ENCODE peak calls at places on chromosomes 12 and 14, in nine cellular contexts. T, I, G, Z, J, C, Q, D and H are unnamed samples.

GRCh38 chr12:47781479-47782371 is 8.7 kb downstream of the SLC48A1 start:
- DNase-seq in J (no peak), G (no peak), C (no peak), I (no peak), D (peak), Q (no peak), Z (no peak), T (no peak), H (no peak)

GRCh38 chr12:132259364-132259871 is 70.0 kb downstream of the GALNT9 start:
- DNase-seq in D (peak), Z (no peak), C (no peak), I (no peak), G (no peak), T (no peak), Q (no peak), J (no peak), H (no peak)

GRCh38 chr12:79933580-79934264 is 1.2 kb downstream of the PPP1R12A start:
- DNase-seq in I (peak), G (peak), J (peak), Z (peak), C (no peak), T (peak), Q (peak), D (no peak), H (peak)

GRCh38 chr14:58878740-58879139 is 241.0 kb downstream of the DACT1 start:
- DNase-seq in Q (no peak), C (no peak), Z (no peak), G (no peak), T (no peak), J (peak), D (no peak), I (peak), H (no peak)

GRCh38 chr12:27607611-27608010 is 83.6 kb downstream of the PPFIBP1 start:
- DNase-seq in D (no peak), T (no peak), G (no peak), J (no peak), I (no peak), Z (no peak), Q (no peak), C (no peak), H (no peak)

GRCh38 chr14:90405101-90405500 is 8.3 kb downstream of the CALM1 start:
- DNase-seq in T (no peak), G (no peak), Z (no peak), I (no peak), Q (no peak), J (no peak), D (no peak), C (no peak), H (no peak)

GRCh38 chr12:15168279-15168678 is 52.9 kb downstream of the RERG start:
- DNase-seq in J (no peak), I (no peak), G (no peak), T (peak), C (no peak), Z (no peak), Q (no peak), D (no peak), H (no peak)

GRCh38 chr12:108804361-108804949 is 52.9 kb downstream of the SSH1 start:
- DNase-seq in Z (peak), D (no peak), Q (no peak), J (peak), I (peak), C (no peak), T (peak), G (peak), H (peak)

GRCh38 chr12:126768517-126768916 is 1498.5 kb upstream of the TMEM132C start:
- DNase-seq in Q (no peak), T (no peak), G (no peak), D (no peak), Z (no peak), J (no peak), C (no peak), I (no peak), H (no peak)

GRCh38 chr14:50667491-50668007 is 557 bp downstream of the SAV1 start:
- DNase-seq in I (no peak), J (no peak), D (no peak), G (no peak), Z (peak), T (no peak), C (no peak), Q (peak), H (peak)

GRCh38 chr12:31325524-31325875 is 450 bp downstream of the SINHCAF start:
- DNase-seq in D (peak), Q (peak), Z (peak), J (no peak), I (no peak), G (no peak), T (no peak), C (no peak), H (no peak)

GRCh38 chr12:9798008-9798619 is 29.2 kb upstream of the KLRF1 start:
- DNase-seq in D (no peak), J (peak), T (peak), G (peak), I (peak), Q (peak), Z (peak), C (peak), H (peak)

GRCh38 chr12:49296836-49297694 is 2.1 kb downstream of the PRPH start:
- DNase-seq in I (no peak), C (no peak), D (peak), Z (peak), J (no peak), G (peak), T (no peak), Q (peak), H (peak)

GRCh38 chr12:10069099-10069498 is 29.7 kb downstream of the CLEC1A start:
- DNase-seq in T (peak), G (no peak), Q (no peak), D (no peak), I (peak), C (no peak), J (peak), Z (no peak), H (no peak)

GRCh38 chr12:121709478-121709890 is 3.1 kb upstream of the TMEM120B start:
- DNase-seq in J (peak), G (no peak), T (peak), Z (no peak), I (peak), C (no peak), Q (no peak), D (no peak), H (peak)

GRCh38 chr12:93137656-93138612 is 208.8 kb upstream of the EEA1 start:
- DNase-seq in Q (no peak), T (peak), Z (no peak), C (no peak), J (peak), I (peak), D (no peak), G (no peak), H (no peak)

GRCh38 chr12:188910-189621 is 24.9 kb downstream of the SLC6A12 start:
- DNase-seq in G (peak), I (peak), D (no peak), T (peak), Z (no peak), Q (peak), J (peak), C (no peak), H (peak)

GRCh38 chr14:73173092-73173735 is 36.9 kb downstream of the PSEN1 start:
- DNase-seq in C (no peak), G (peak), T (peak), I (peak), Z (no peak), Q (peak), D (no peak), J (peak), H (no peak)

GRCh38 chr12:109099426-109100020 is 2.1 kb downstream of the UNG start:
- DNase-seq in D (no peak), T (peak), G (no peak), Q (peak), I (no peak), J (no peak), C (no peak), Z (no peak), H (no peak)

GRCh38 chr14:95052016-95052585 is 105.2 kb downstream of the DICER1 start:
- DNase-seq in T (no peak), D (no peak), J (no peak), C (no peak), Z (no peak), Q (no peak), G (no peak), I (no peak), H (peak)

GRCh38 chr14:24204163-24205146 is 1.0 kb upstream of the TSSK4 start:
- DNase-seq in Z (no peak), C (no peak), T (no peak), Q (no peak), J (no peak), G (no peak), D (no peak), I (no peak), H (no peak)

GRCh38 chr12:50400104-50400637 is 514 bp upstream of the LARP4 start:
- DNase-seq in Z (no peak), G (no peak), C (no peak), D (no peak), Q (peak), J (no peak), I (no peak), T (no peak), H (no peak)

GRCh38 chr12:7877421-7877820 is 4.7 kb upstream of the SLC2A14 start:
- DNase-seq in I (no peak), G (no peak), D (no peak), Z (no peak), Q (no peak), J (no peak), C (no peak), T (no peak), H (no peak)

GRCh38 chr12:47188576-47189441 is 109.0 kb upstream of the AMIGO2 start:
- DNase-seq in Z (no peak), G (no peak), I (peak), T (peak), Q (no peak), D (no peak), C (no peak), J (peak), H (no peak)

GRCh38 chr14:71588028-71588427 is 344.2 kb upstream of the RGS6 start:
- DNase-seq in C (no peak), J (peak), I (peak), T (peak), G (no peak), Z (no peak), Q (no peak), D (no peak), H (no peak)

GRCh38 chr12:132153501-132154340 is 9.5 kb downstream of the NOC4L start:
- DNase-seq in T (peak), C (peak), Q (peak), J (peak), G (peak), D (peak), I (peak), Z (peak), H (peak)

GRCh38 chr14:40362856-40363255 is 930.6 kb upstream of the FBXO33 start:
- DNase-seq in C (no peak), Q (no peak), J (no peak), T (no peak), Z (no peak), G (peak), I (no peak), D (no peak), H (peak)

GRCh38 chr12:114414866-114415524 is 9.1 kb upstream of the TBX5 start:
- DNase-seq in J (peak), D (no peak), Q (no peak), I (peak), T (no peak), C (no peak), Z (no peak), G (no peak), H (peak)

GRCh38 chr12:131142891-131143637 is 189.4 kb downstream of the ADGRD1 start:
- DNase-seq in Q (no peak), J (no peak), I (no peak), Z (no peak), C (no peak), T (no peak), D (no peak), G (no peak), H (no peak)

GRCh38 chr12:79737875-79738718 is 47.3 kb upstream of the PAWR start:
- DNase-seq in C (peak), G (peak), Q (peak), T (peak), I (peak), J (peak), D (no peak), Z (peak), H (peak)

GRCh38 chr14:101980700-101981099 is 16.3 kb downstream of the DYNC1H1 start:
- DNase-seq in T (peak), Q (no peak), C (peak), G (no peak), Z (no peak), D (no peak), I (peak), J (peak), H (no peak)

GRCh38 chr14:22794533-22794932 is 20.7 kb downstream of the SLC7A7 start:
- DNase-seq in T (no peak), Z (no peak), C (peak), G (no peak), Q (no peak), J (no peak), D (no peak), I (no peak), H (no peak)

GRCh38 chr12:14048949-14049545 is 67.6 kb upstream of the GRIN2B start:
- DNase-seq in T (no peak), C (no peak), G (no peak), I (no peak), Z (no peak), Q (no peak), J (no peak), D (no peak), H (no peak)

GRCh38 chr12:32139064-32139421 is 32.4 kb downstream of the BICD1 start:
- DNase-seq in I (peak), C (peak), Q (peak), T (peak), J (peak), G (peak), D (no peak), Z (peak), H (peak)

GRCh38 chr14:103149847-103150246 is 26.6 kb downstream of the TNFAIP2 start:
- DNase-seq in Z (no peak), J (no peak), D (no peak), T (no peak), C (no peak), Q (no peak), G (no peak), I (no peak), H (no peak)

GRCh38 chr14:35261774-35262173 is 30.4 kb upstream of the PSMA6 start:
- DNase-seq in D (no peak), I (peak), Z (no peak), C (no peak), Q (no peak), T (peak), G (no peak), J (peak), H (no peak)

GRCh38 chr12:60930146-60930545 is 1330.1 kb upstream of the USP15 start:
- DNase-seq in T (no peak), J (no peak), G (no peak), Q (no peak), I (no peak), D (no peak), C (no peak), Z (no peak), H (no peak)

GRCh38 chr12:122669397-122670070 is 33.6 kb downstream of the HCAR2 start:
- DNase-seq in T (peak), D (no peak), I (peak), G (no peak), Z (no peak), C (no peak), J (peak), Q (no peak), H (no peak)

GRCh38 chr12:16150290-16150689 is 127.2 kb downstream of the SLC15A5 start:
- DNase-seq in C (no peak), G (no peak), T (no peak), J (no peak), Q (no peak), D (no peak), I (no peak), Z (no peak), H (no peak)

GRCh38 chr14:65421201-65421981 is 8.9 kb downstream of the FUT8 start:
- DNase-seq in G (peak), Q (no peak), C (no peak), T (peak), J (peak), I (no peak), Z (no peak), D (no peak), H (no peak)

GRCh38 chr12:22627351-22627750 is 2.4 kb downstream of the ETNK1 start:
- DNase-seq in C (no peak), J (no peak), D (no peak), T (peak), G (no peak), I (peak), Z (no peak), Q (no peak), H (no peak)
- H3K9ac ChIP-seq in C (peak), J (peak), D (peak), T (peak), G (no peak), I (peak), Z (peak), Q (peak), H (peak)

GRCh38 chr12:91098942-91099341 is 12.4 kb downstream of the LUM start:
- DNase-seq in J (peak), Q (no peak), C (no peak), G (no peak), T (peak), I (peak), Z (no peak), D (no peak), H (no peak)
- H3K9ac ChIP-seq in J (no peak), Q (no peak), C (no peak), G (no peak), T (peak), I (no peak), Z (no peak), D (no peak), H (no peak)

GRCh38 chr12:12798480-12798879 is 13.0 kb downstream of the APOLD1 start:
- DNase-seq in G (no peak), D (no peak), I (no peak), T (no peak), Q (no peak), J (no peak), Z (no peak), C (no peak), H (no peak)

GRCh38 chr12:12797789-12798142 is 12.3 kb downstream of the APOLD1 start:
- DNase-seq in Z (no peak), T (no peak), J (no peak), I (no peak), D (no peak), Q (peak), C (no peak), G (no peak), H (no peak)

GRCh38 chr12:12796928-12797788 is 11.7 kb downstream of the APOLD1 start:
- DNase-seq in G (no peak), Q (peak), J (no peak), Z (no peak), D (no peak), I (no peak), T (no peak), C (no peak), H (no peak)

GRCh38 chr12:12794686-12795085 is 9.2 kb downstream of the APOLD1 start:
- DNase-seq in T (no peak), I (no peak), D (no peak), J (no peak), C (no peak), Q (no peak), Z (no peak), G (no peak), H (no peak)

GRCh38 chr12:12796171-12796570 is 10.7 kb downstream of the APOLD1 start:
- DNase-seq in Z (no peak), I (no peak), T (no peak), J (no peak), D (no peak), G (no peak), Q (no peak), C (no peak), H (no peak)
- H3K9ac ChIP-seq in Z (no peak), I (no peak), T (no peak), J (no peak), D (no peak), G (no peak), Q (no peak), C (no peak), H (no peak)

GRCh38 chr12:70451528-70451927 is 85.4 kb downstream of the KCNMB4 start:
- DNase-seq in D (no peak), T (no peak), G (no peak), I (no peak), Q (no peak), Z (no peak), J (no peak), C (no peak), H (no peak)
- H3K9ac ChIP-seq in D (no peak), T (no peak), G (no peak), I (no peak), Q (no peak), Z (no peak), J (no peak), C (no peak), H (no peak)

GRCh38 chr12:119775246-119775895 is 101.7 kb downstream of the CIT start:
- DNase-seq in T (no peak), I (no peak), Q (no peak), D (no peak), Z (no peak), J (no peak), G (no peak), C (no peak), H (peak)
- H3K9ac ChIP-seq in T (no peak), I (no peak), Q (no peak), D (no peak), Z (no peak), J (no peak), G (no peak), C (no peak), H (no peak)

GRCh38 chr14:98137626-98138025 is 1134.4 kb downstream of the BCL11B start:
- DNase-seq in Q (no peak), T (no peak), G (no peak), J (no peak), C (no peak), Z (no peak), D (no peak), I (no peak), H (no peak)

GRCh38 chr14:98138666-98139065 is 1133.3 kb downstream of the BCL11B start:
- DNase-seq in C (no peak), T (no peak), Q (peak), Z (peak), I (peak), D (no peak), J (no peak), G (peak), H (peak)

GRCh38 chr14:98133806-98134205 is 1138.2 kb downstream of the BCL11B start:
- DNase-seq in J (no peak), T (no peak), I (no peak), C (no peak), G (no peak), Q (no peak), Z (no peak), D (no peak), H (no peak)

GRCh38 chr14:98136019-98136418 is 1136.0 kb downstream of the BCL11B start:
- DNase-seq in C (no peak), D (no peak), Z (no peak), J (no peak), T (no peak), G (no peak), I (no peak), Q (no peak), H (peak)

GRCh38 chr14:98136420-98136819 is 1135.6 kb downstream of the BCL11B start:
- DNase-seq in J (no peak), Z (no peak), D (no peak), G (no peak), C (no peak), T (no peak), Q (no peak), I (no peak), H (no peak)
- H3K9ac ChIP-seq in J (no peak), Z (no peak), D (no peak), G (no peak), C (no peak), T (no peak), Q (no peak), I (no peak), H (no peak)

GRCh38 chr12:52022841-52023181 is 16.1 kb downstream of the TAMALIN start:
- DNase-seq in Q (no peak), D (no peak), C (no peak), I (no peak), G (peak), Z (peak), T (no peak), J (no peak), H (peak)

GRCh38 chr12:52023976-52024688 is 17.4 kb downstream of the TAMALIN start:
- DNase-seq in J (no peak), Z (no peak), T (no peak), G (no peak), I (no peak), C (no peak), D (no peak), Q (no peak), H (no peak)

GRCh38 chr12:52025301-52026172 is 18.8 kb downstream of the TAMALIN start:
- DNase-seq in Q (peak), C (peak), Z (peak), T (peak), D (peak), G (peak), I (peak), J (peak), H (peak)

GRCh38 chr12:52020539-52021336 is 14.0 kb downstream of the TAMALIN start:
- DNase-seq in Z (no peak), I (peak), D (peak), J (peak), G (peak), Q (peak), C (no peak), T (peak), H (peak)

GRCh38 chr12:52023182-52023975 is 16.6 kb downstream of the TAMALIN start:
- DNase-seq in G (peak), C (no peak), J (peak), I (peak), T (peak), D (peak), Q (peak), Z (peak), H (peak)
- H3K9ac ChIP-seq in G (no peak), C (no peak), J (no peak), I (peak), T (peak), D (no peak), Q (peak), Z (peak), H (no peak)

DNA sequence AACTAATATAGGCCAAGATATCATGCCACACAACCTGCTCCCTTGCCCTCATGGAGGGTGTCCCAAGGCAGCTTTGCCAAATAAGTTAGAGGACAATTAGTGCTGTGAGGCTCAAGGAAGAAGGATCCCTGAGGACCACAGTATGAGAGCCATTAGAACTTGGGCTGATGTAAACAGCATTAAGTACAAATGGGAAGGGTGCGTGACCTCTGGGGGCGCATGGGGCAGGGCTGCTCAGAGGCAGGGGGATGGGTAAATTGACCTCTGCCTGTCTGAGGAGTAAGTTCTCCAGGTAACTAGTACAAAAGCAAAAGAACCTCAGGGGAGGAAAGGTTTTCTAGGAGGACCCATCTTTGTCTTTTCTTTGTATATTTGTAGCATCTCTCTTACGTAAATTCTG is 16.2 kb upstream of the VWF start:
- DNase-seq in D (no peak), Z (no peak), J (no peak), G (no peak), I (no peak), Q (no peak), C (no peak), T (no peak), H (no peak)
- H3K9ac ChIP-seq in D (no peak), Z (peak), J (no peak), G (no peak), I (no peak), Q (no peak), C (no peak), T (no peak), H (no peak)

GRCh38 chr12:89345376-89345775 is 6.9 kb downstream of the DUSP6 start:
- DNase-seq in D (no peak), I (no peak), Q (peak), J (no peak), T (no peak), Z (no peak), G (no peak), C (no peak), H (no peak)
- H3K9ac ChIP-seq in D (no peak), I (no peak), Q (peak), J (no peak), T (peak), Z (no peak), G (no peak), C (no peak), H (peak)